ENCODE peak calls at places on chromosomes 12 and 14, in seven cellular contexts. D is HL-60, J is right atrium auricular region, U is choroid plexus epithelial cell, X is right lobe of liver, O is neural crest cell, N is left lung. Q is an unnamed sample.

GRCh38 chr12:132604108-132605054 is 6.0 kb downstream of the LRCOL1 start:
- DNase-seq in J (no peak), X (peak; percentile 69), N (no peak), O (no peak), U (no peak), D (no peak), Q (no peak)

GRCh38 chr12:104340917-104341611 is 37.5 kb downstream of the EID3 start:
- DNase-seq in J (no peak), N (no peak), O (no peak), D (no peak), X (no peak), U (peak; percentile 28), Q (no peak)

GRCh38 chr14:97723834-97724770 is 926.9 kb downstream of the VRK1 start:
- DNase-seq in X (no peak), J (no peak), N (no peak), U (no peak), O (no peak), D (no peak), Q (no peak)

GRCh38 chr14:95156765-95157194 is 549 bp downstream of the DICER1 start:
- DNase-seq in O (peak; percentile 9), J (no peak), D (no peak), U (peak; percentile 23), N (peak; percentile 91), X (peak; percentile 76), Q (peak; percentile 59)

GRCh38 chr12:23049180-23049579 is 424.2 kb downstream of the ETNK1 start:
- DNase-seq in X (no peak), J (no peak), D (no peak), O (no peak), N (no peak), U (peak; percentile 26), Q (no peak)

GRCh38 chr12:114981036-114981435 is 297.1 kb upstream of the TBX3 start:
- DNase-seq in U (no peak), N (no peak), J (no peak), X (no peak), O (no peak), D (no peak), Q (no peak)

GRCh38 chr14:59961518-59962062 is 41.6 kb downstream of the LRRC9 start:
- DNase-seq in U (no peak), X (no peak), O (no peak), J (no peak), N (no peak), D (no peak), Q (no peak)

GRCh38 chr12:95796982-95797289 is 6.4 kb upstream of the NTN4 start:
- DNase-seq in J (no peak), D (no peak), X (no peak), N (no peak), U (no peak), O (no peak), Q (no peak)

GRCh38 chr12:78651755-78652154 is 212.8 kb upstream of the SYT1 start:
- DNase-seq in O (no peak), X (no peak), D (no peak), J (no peak), N (no peak), U (no peak), Q (no peak)

GRCh38 chr12:90741611-90742010 is 213.4 kb downstream of the CCER1 start:
- DNase-seq in J (no peak), X (no peak), O (no peak), U (peak; percentile 1), D (no peak), N (no peak), Q (no peak)

GRCh38 chr12:113781415-113782198 is 184.5 kb downstream of the RBM19 start:
- DNase-seq in N (no peak), O (no peak), D (peak; percentile 10), X (no peak), J (no peak), U (no peak), Q (no peak)

GRCh38 chr12:108392284-108392683 is 53.2 kb upstream of the CMKLR1 start:
- DNase-seq in D (no peak), N (no peak), U (no peak), X (no peak), O (no peak), J (no peak), Q (no peak)

GRCh38 chr12:64669270-64669842 is 59.1 kb downstream of the RASSF3 start:
- DNase-seq in O (no peak), D (peak; percentile 27), X (peak; percentile 79), U (peak; percentile 68), N (peak; percentile 87), J (no peak), Q (no peak)

GRCh38 chr14:67987596-67987995 is 168.0 kb downstream of the RAD51B start:
- DNase-seq in N (no peak), X (no peak), O (no peak), D (no peak), J (no peak), U (peak; percentile 98), Q (no peak)

GRCh38 chr12:88559199-88559598 is 21.1 kb downstream of the KITLG start:
- DNase-seq in D (no peak), N (no peak), U (no peak), O (no peak), J (no peak), X (no peak), Q (no peak)

GRCh38 chr14:62071029-62071428 is 308.8 kb downstream of the SNAPC1 start:
- DNase-seq in J (no peak), N (no peak), D (no peak), X (no peak), U (no peak), O (no peak), Q (no peak)

GRCh38 chr14:99270491-99271287 is 1.3 kb downstream of the BCL11B start:
- DNase-seq in X (no peak), O (peak; percentile 34), J (no peak), N (no peak), U (no peak), D (no peak), Q (no peak)

GRCh38 chr14:100234511-100234910 is 4.4 kb upstream of the YY1 start:
- DNase-seq in X (no peak), N (no peak), J (no peak), D (no peak), O (no peak), U (no peak), Q (no peak)

GRCh38 chr14:39939023-39939422 is 506.8 kb upstream of the FBXO33 start:
- DNase-seq in U (no peak), N (no peak), X (no peak), O (no peak), D (no peak), J (no peak), Q (no peak)

GRCh38 chr12:47636908-47637780 is 68.7 kb downstream of the RPAP3 start:
- DNase-seq in X (peak; percentile 41), N (no peak), D (peak; percentile 47), U (peak; percentile 45), O (peak; percentile 13), J (no peak), Q (no peak)

GRCh38 chr12:96132819-96133218 is 61.4 kb upstream of the ELK3 start:
- DNase-seq in N (no peak), U (no peak), J (no peak), O (no peak), X (no peak), D (no peak), Q (no peak)

GRCh38 chr12:93315907-93316622 is 61.7 kb upstream of the NUDT4 start:
- DNase-seq in O (no peak), N (no peak), D (no peak), U (no peak), X (no peak), J (no peak), Q (no peak)

GRCh38 chr12:130029151-130029550 is 125.3 kb upstream of the TMEM132D start:
- DNase-seq in X (no peak), D (no peak), J (no peak), O (no peak), U (no peak), N (no peak), Q (no peak)

GRCh38 chr12:130031571-130032189 is 127.9 kb upstream of the TMEM132D start:
- DNase-seq in N (peak; percentile 86), O (peak; percentile 94), J (peak; percentile 68), U (peak; percentile 31), X (no peak), D (peak; percentile 34), Q (peak; percentile 84)

GRCh38 chr12:130027798-130028197 is 124.0 kb upstream of the TMEM132D start:
- DNase-seq in O (no peak), N (no peak), D (no peak), J (no peak), X (no peak), U (no peak), Q (no peak)

GRCh38 chr12:130031041-130031440 is 127.2 kb upstream of the TMEM132D start:
- DNase-seq in D (no peak), U (no peak), J (no peak), X (no peak), O (no peak), N (no peak), Q (no peak)

GRCh38 chr12:130026608-130027176 is 122.9 kb upstream of the TMEM132D start:
- DNase-seq in U (peak; percentile 44), X (no peak), O (peak; percentile 55), J (no peak), N (no peak), D (no peak), Q (peak; percentile 48)
- TF ChIP-seq CTCF in U (peak; percentile 66), X (peak; percentile 65), O (peak; percentile 82), J (no peak), N (peak; percentile 37), D (peak; percentile 41), Q (peak; percentile 42)

GRCh38 chr12:67394600-67394999 is 125.4 kb downstream of the CAND1 start:
- DNase-seq in N (no peak), U (peak; percentile 79), D (no peak), J (peak; percentile 83), O (no peak), X (no peak), Q (no peak)
- TF ChIP-seq CTCF in N (no peak), U (peak; percentile 61), D (no peak), J (no peak), O (no peak), X (no peak), Q (no peak)

GRCh38 chr12:57195655-57196371 is 20.8 kb upstream of the NXPH4 start:
- DNase-seq in D (no peak), J (no peak), X (no peak), N (no peak), O (no peak), U (no peak), Q (no peak)
- TF ChIP-seq CTCF in D (no peak), J (no peak), X (no peak), N (no peak), O (no peak), U (no peak), Q (no peak)

DNA sequence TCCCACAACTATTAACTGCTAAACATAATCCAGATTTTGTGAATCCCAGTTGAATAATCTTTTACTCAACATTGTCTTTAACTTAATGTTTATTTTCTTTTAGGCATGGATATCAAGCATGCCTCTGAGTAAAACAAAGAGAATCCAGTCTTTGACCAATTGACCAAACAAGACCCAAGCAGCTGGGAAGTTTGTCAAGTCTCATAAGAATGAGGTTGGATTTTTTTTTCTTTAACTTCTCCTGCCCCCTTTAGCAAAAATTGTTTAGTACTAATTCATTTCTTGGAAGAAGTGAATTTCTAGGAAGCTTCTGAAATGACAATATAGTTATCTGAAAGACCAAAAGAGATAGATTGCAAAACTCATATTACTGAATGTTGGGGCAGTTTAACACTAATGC is 89.9 kb downstream of the OTOGL start:
- DNase-seq in X (no peak), N (no peak), U (peak; percentile 77), O (no peak), J (no peak), D (no peak), Q (no peak)
- TF ChIP-seq CTCF in X (no peak), N (no peak), U (no peak), O (no peak), J (no peak), D (no peak), Q (no peak)